ENCODE peak calls at places on chromosomes 2 and 18, in four cellular contexts. I is nucleus accumbens, R is LoVo, T is T-cell. Z is an unnamed sample.

GRCh38 chr2:240637901-240638175 is 12.6 kb downstream of the GPR35 start:
- DNase-seq in I (no peak), T (no peak), R (no peak), Z (no peak)

GRCh38 chr2:196445991-196446390 is 193.5 kb upstream of the CCDC150 start:
- DNase-seq in I (no peak), T (no peak), R (no peak), Z (no peak)

GRCh38 chr2:215900203-215900611 is 113.1 kb downstream of the MREG start:
- DNase-seq in I (no peak), R (no peak), T (no peak), Z (no peak)

GRCh38 chr18:79697976-79698375 is 18.4 kb downstream of the CTDP1 start:
- DNase-seq in T (no peak), R (no peak), I (no peak), Z (no peak)

GRCh38 chr2:25145803-25146202 is 22.6 kb downstream of the POMC start:
- DNase-seq in R (no peak), I (no peak), T (no peak), Z (no peak)

GRCh38 chr2:69915050-69915945 is at the start of gene MXD1:
- DNase-seq in R (no peak), I (no peak), T (peak), Z (peak)

GRCh38 chr2:118994172-118994700 is 52.2 kb downstream of the MARCO start:
- DNase-seq in R (no peak), I (no peak), T (no peak), Z (no peak)

GRCh38 chr18:44229693-44230108 is 451.0 kb upstream of the SETBP1 start:
- DNase-seq in I (peak), R (no peak), T (no peak), Z (no peak)

GRCh38 chr18:35142270-35142605 is 98.6 kb upstream of the ZNF397 start:
- DNase-seq in R (no peak), I (no peak), T (no peak), Z (no peak)

GRCh38 chr2:28870146-28870891 is at the start of gene TRMT61B:
- DNase-seq in T (peak), R (peak), I (peak), Z (peak)

GRCh38 chr2:180364719-180365118 is 357.6 kb upstream of the CWC22 start:
- DNase-seq in T (no peak), I (no peak), R (no peak), Z (no peak)

GRCh38 chr18:814300-815084 is 2.5 kb upstream of the YES1 start:
- DNase-seq in R (no peak), I (no peak), T (no peak), Z (no peak)

GRCh38 chr2:128390991-128391630 is 72.4 kb upstream of the HS6ST1 start:
- DNase-seq in I (no peak), T (no peak), R (no peak), Z (no peak)

GRCh38 chr2:138201326-138201725 is 237.1 kb downstream of the HNMT start:
- DNase-seq in T (no peak), I (no peak), R (no peak), Z (no peak)

GRCh38 chr2:232787806-232788205 is 11.4 kb upstream of the KCNJ13 start:
- DNase-seq in R (no peak), I (no peak), T (no peak), Z (no peak)

GRCh38 chr2:29518010-29518409 is 402.8 kb downstream of the CLIP4 start:
- DNase-seq in R (no peak), I (no peak), T (no peak), Z (no peak)

GRCh38 chr18:2794159-2794558 is 52.6 kb upstream of the EMILIN2 start:
- DNase-seq in I (no peak), R (no peak), T (no peak), Z (no peak)

GRCh38 chr2:45652090-45653050 is 895 bp downstream of the PRKCE start:
- DNase-seq in I (peak), T (peak), R (no peak), Z (peak)

GRCh38 chr2:80153151-80153550 is 151.4 kb downstream of the LRRTM1 start:
- DNase-seq in R (no peak), I (no peak), T (no peak), Z (no peak)

GRCh38 chr2:160406591-160407392 is 86.8 kb downstream of the RBMS1 start:
- DNase-seq in T (peak), R (peak), I (peak), Z (peak)

GRCh38 chr18:49531678-49532153 is 30.1 kb upstream of the LIPG start:
- DNase-seq in T (no peak), R (no peak), I (no peak), Z (no peak)

GRCh38 chr2:176653856-176654443 is 384.7 kb downstream of the MTX2 start:
- DNase-seq in I (peak), T (peak), R (peak), Z (peak)

GRCh38 chr2:179877601-179878364 is 16.4 kb upstream of the ZNF385B start:
- DNase-seq in I (no peak), R (no peak), T (no peak), Z (no peak)

GRCh38 chr2:227043981-227044380 is 120.0 kb downstream of the COL4A4 start:
- DNase-seq in R (no peak), T (no peak), I (no peak), Z (no peak)

GRCh38 chr2:218081063-218081462 is 12.0 kb downstream of the RUFY4 start:
- DNase-seq in R (no peak), T (no peak), I (no peak), Z (no peak)

GRCh38 chr2:138877421-138877820 is 97.2 kb upstream of the NXPH2 start:
- DNase-seq in R (no peak), I (no peak), T (no peak), Z (no peak)

GRCh38 chr2:241893265-241893664 is 23.7 kb downstream of the RTP5 start:
- DNase-seq in R (no peak), T (no peak), I (no peak), Z (no peak)

Z was measured in CD4-positive, CD25-positive, alpha-beta regulatory T cell.